ENCODE peak calls at places on chromosomes 13 and 19, in nine cellular contexts. G, X, M, E, W, L, V, T and J are unnamed samples.

GRCh38 chr19:8305798-8306197 is 2.4 kb downstream of the CD320 start:
- DNase-seq in E (no peak), T (peak; percentile 10), X (no peak), M (no peak), G (no peak), L (no peak), V (no peak), W (no peak), J (no peak)

GRCh38 chr13:53141336-53141735 is 112.7 kb downstream of the OLFM4 start:
- DNase-seq in L (no peak), G (peak; percentile 29), V (no peak), E (no peak), W (no peak), M (no peak), X (no peak), T (no peak), J (no peak)

GRCh38 chr13:49409008-49409407 is 34.9 kb downstream of the CAB39L start:
- DNase-seq in X (no peak), G (peak; percentile 0), T (no peak), W (no peak), L (no peak), E (no peak), V (no peak), M (no peak), J (no peak)

GRCh38 chr19:611506-611869 is 21.8 kb downstream of the HCN2 start:
- DNase-seq in W (no peak), V (peak; percentile 76), M (no peak), X (peak; percentile 91), E (no peak), L (peak; percentile 74), G (peak; percentile 86), T (no peak), J (peak; percentile 57)

GRCh38 chr13:19159181-19159580 is 22.4 kb downstream of the TUBA3C start:
- DNase-seq in L (no peak), E (no peak), T (no peak), M (no peak), G (no peak), X (no peak), V (no peak), W (no peak), J (no peak)

GRCh38 chr19:14544977-14545715 is 15.8 kb downstream of the TECR start:
- DNase-seq in X (no peak), T (no peak), W (no peak), G (peak; percentile 93), E (no peak), M (no peak), V (no peak), L (no peak), J (no peak)

GRCh38 chr13:110323172-110323851 is 16.2 kb downstream of the COL4A2 start:
- DNase-seq in W (no peak), E (no peak), V (peak; percentile 95), G (no peak), L (peak; percentile 19), M (no peak), T (no peak), X (no peak), J (no peak)

GRCh38 chr13:113599396-113599795 is 14.8 kb downstream of the TFDP1 start:
- DNase-seq in X (no peak), L (no peak), E (no peak), W (no peak), T (no peak), G (no peak), M (no peak), V (no peak), J (no peak)

GRCh38 chr19:17240062-17240854 is 5.5 kb downstream of the NR2F6 start:
- DNase-seq in V (no peak), L (no peak), G (no peak), X (no peak), T (no peak), W (no peak), E (no peak), M (peak; percentile 70), J (no peak)

GRCh38 chr13:51154029-51154555 is 43.0 kb upstream of the C13orf42 start:
- DNase-seq in X (peak; percentile 80), W (no peak), T (no peak), E (no peak), G (peak; percentile 41), V (no peak), L (peak; percentile 38), M (no peak), J (no peak)

GRCh38 chr19:50607874-50608785 is 31.6 kb downstream of the SYT3 start:
- DNase-seq in T (peak; percentile 39), X (peak; percentile 92), G (no peak), M (peak; percentile 42), V (peak; percentile 45), W (peak; percentile 95), E (peak; percentile 97), L (peak; percentile 74), J (peak; percentile 71)

GRCh38 chr13:100146534-100146933 is 57.6 kb downstream of the PCCA start:
- DNase-seq in L (no peak), X (no peak), V (no peak), W (no peak), M (no peak), E (no peak), T (no peak), G (no peak), J (no peak)

GRCh38 chr19:56949651-56950050 is 109.1 kb upstream of the PEG3 start:
- DNase-seq in L (no peak), W (no peak), M (no peak), X (no peak), V (no peak), T (no peak), E (no peak), G (no peak), J (no peak)

GRCh38 chr13:43360911-43361605 is 337.7 kb downstream of the DNAJC15 start:
- DNase-seq in X (peak; percentile 53), M (no peak), L (peak; percentile 58), T (no peak), W (no peak), G (no peak), V (no peak), E (no peak), J (no peak)

GRCh38 chr13:40666905-40667621 is 622 bp upstream of the FOXO1 start:
- DNase-seq in M (peak; percentile 48), W (peak; percentile 76), L (no peak), E (peak; percentile 66), V (no peak), T (peak; percentile 52), G (peak; percentile 59), X (no peak), J (peak; percentile 44)

GRCh38 chr13:27261376-27261775 is 9.3 kb upstream of the RASL11A start:
- DNase-seq in X (no peak), T (no peak), W (no peak), V (no peak), M (no peak), E (no peak), L (no peak), G (no peak), J (no peak)

GRCh38 chr19:19657397-19657783 is 6.1 kb downstream of the ATP13A1 start:
- DNase-seq in V (no peak), T (no peak), W (no peak), E (no peak), M (no peak), X (peak; percentile 14), G (no peak), L (peak; percentile 11), J (no peak)

GRCh38 chr19:39963860-39964259 is 7.1 kb upstream of the PSMC4 start:
- DNase-seq in E (no peak), V (no peak), L (no peak), T (no peak), W (no peak), X (no peak), M (peak; percentile 20), G (no peak), J (no peak)

GRCh38 chr19:31314156-31314555 is 35.1 kb downstream of the TSHZ3 start:
- DNase-seq in G (no peak), V (no peak), W (no peak), E (no peak), T (no peak), L (no peak), X (no peak), M (no peak), J (no peak)

GRCh38 chr13:49444517-49445395 is 682 bp downstream of the SETDB2 start:
- DNase-seq in V (no peak), W (no peak), E (no peak), L (peak; percentile 63), G (peak; percentile 48), M (no peak), T (no peak), X (peak; percentile 50), J (peak; percentile 19)

GRCh38 chr19:5504115-5504514 is 48.9 kb downstream of the ZNRF4 start:
- DNase-seq in X (no peak), L (no peak), G (no peak), V (no peak), E (no peak), T (no peak), M (no peak), W (no peak), J (no peak)
- TF ChIP-seq CTCF in X (peak; percentile 12), L (no peak), G (no peak), V (peak; percentile 21), E (peak; percentile 20), T (no peak), M (no peak), W (no peak), J (no peak)

DNA sequence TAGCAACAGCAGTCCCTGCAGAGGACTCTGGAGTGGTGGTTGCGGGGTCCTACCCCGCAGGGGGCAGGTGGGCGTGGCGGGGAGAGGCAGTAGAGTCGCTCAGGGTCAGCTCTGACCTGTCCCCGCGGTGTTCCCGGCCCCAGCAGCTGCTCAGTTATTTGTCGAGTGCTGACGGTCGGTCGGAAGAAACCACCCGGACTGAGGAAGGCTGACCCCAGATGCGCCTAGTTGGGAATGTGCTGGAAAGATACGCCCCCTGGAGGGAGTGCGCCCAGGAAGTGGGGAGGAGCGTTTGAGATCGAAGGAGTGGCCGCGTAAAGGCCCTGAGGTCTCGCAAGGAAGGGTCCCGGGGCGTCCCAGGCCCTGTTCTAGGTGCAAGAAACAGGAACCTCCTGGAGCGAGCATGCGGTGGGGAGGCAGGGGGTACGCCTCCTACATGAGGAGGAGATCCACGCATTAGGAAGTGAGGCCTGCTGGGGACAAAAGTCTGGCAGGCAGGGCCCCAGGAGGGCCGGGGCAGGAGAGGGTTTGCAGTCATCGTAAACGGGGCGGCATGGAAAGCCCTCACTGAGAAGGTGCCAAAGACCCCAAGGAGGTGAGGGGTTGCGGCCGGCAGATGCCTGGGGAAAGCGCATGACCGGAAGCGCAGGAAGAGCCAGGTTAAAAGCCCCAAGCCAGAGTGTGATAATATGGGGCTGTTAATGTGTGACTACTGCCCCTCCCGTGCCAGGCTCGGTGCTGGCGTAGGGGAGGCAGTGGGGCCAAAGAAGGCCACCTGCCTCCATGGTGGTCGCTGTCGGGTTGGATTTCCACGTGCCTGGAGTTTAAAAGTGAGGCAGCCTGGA is 9.1 kb downstream of the CCDC8 start:
- DNase-seq in T (peak; percentile 74), W (peak; percentile 73), E (peak; percentile 52), V (no peak), L (peak; percentile 61), X (peak; percentile 76), G (no peak), M (peak; percentile 35), J (no peak)
- TF ChIP-seq CTCF in T (peak; percentile 8), W (no peak), E (peak; percentile 45), V (peak; percentile 50), L (no peak), X (peak; percentile 56), G (no peak), M (no peak), J (no peak)

GRCh38 chr13:29830000-29830399 is 20.4 kb downstream of the UBL3 start:
- DNase-seq in V (no peak), G (peak; percentile 6), E (no peak), T (no peak), X (no peak), L (no peak), W (no peak), M (no peak), J (no peak)
- TF ChIP-seq CTCF in V (no peak), G (no peak), E (no peak), T (no peak), X (no peak), L (no peak), W (no peak), M (no peak), J (no peak)

GRCh38 chr19:18440421-18440877 is 2.5 kb upstream of the ISYNA1 start:
- DNase-seq in T (no peak), G (peak; percentile 31), V (no peak), M (no peak), X (no peak), W (no peak), E (no peak), L (no peak), J (peak; percentile 46)
- TF ChIP-seq CTCF in T (peak; percentile 20), G (peak; percentile 7), V (peak; percentile 27), M (no peak), X (peak; percentile 26), W (no peak), E (peak; percentile 41), L (peak; percentile 36), J (peak; percentile 27)